ENCODE peak calls at places on chromosomes 7 and 10, in six cellular contexts. C is ovary, X is stomach, F is A549, L is suprapubic skin, D is sigmoid colon. M is an unnamed sample.

GRCh38 chr10:69428138-69428537 is 11.4 kb upstream of the TACR2 start:
- DNase-seq in C (no peak), X (no peak), F (no peak), L (no peak), D (peak), M (no peak)

GRCh38 chr10:95350212-95350829 is 59.5 kb upstream of the PDLIM1 start:
- DNase-seq in C (no peak), X (no peak), F (no peak), L (no peak), D (no peak), M (no peak)

GRCh38 chr7:100632951-100633717 is 8.2 kb downstream of the TFR2 start:
- DNase-seq in C (peak), X (peak), F (peak), L (no peak), D (peak), M (peak)

GRCh38 chr10:80908596-80908995 is 370.9 kb downstream of the SH2D4B start:
- DNase-seq in C (no peak), X (no peak), F (no peak), L (no peak), D (no peak), M (no peak)

GRCh38 chr10:82888809-82889455 is 1013.9 kb downstream of the NRG3 start:
- DNase-seq in C (no peak), X (no peak), F (no peak), L (no peak), D (no peak), M (no peak)

GRCh38 chr7:51430480-51431086 is 114.0 kb upstream of the COBL start:
- DNase-seq in C (peak), X (no peak), F (peak), L (no peak), D (no peak), M (peak)

GRCh38 chr10:124735491-124736286 is 8.5 kb downstream of the FAM53B start:
- DNase-seq in C (no peak), X (no peak), F (no peak), L (no peak), D (no peak), M (no peak)

GRCh38 chr10:132458595-132459251 is 61.7 kb downstream of the PWWP2B start:
- DNase-seq in C (peak), X (peak), F (peak), L (no peak), D (no peak), M (peak)

GRCh38 chr10:23522345-23522744 is 83.5 kb downstream of the OTUD1 start:
- DNase-seq in C (no peak), X (no peak), F (no peak), L (no peak), D (no peak), M (no peak)

GRCh38 chr7:90626011-90626410 is 29.9 kb downstream of the CDK14 start:
- DNase-seq in C (no peak), X (no peak), F (no peak), L (no peak), D (no peak), M (no peak)

GRCh38 chr7:127943541-127944521 is 87.4 kb downstream of the LRRC4 start:
- DNase-seq in C (peak), X (no peak), F (no peak), L (no peak), D (no peak), M (no peak)

GRCh38 chr10:1274098-1274745 is 218.0 kb downstream of the WDR37 start:
- DNase-seq in C (no peak), X (no peak), F (no peak), L (peak), D (no peak), M (no peak)

GRCh38 chr7:108093903-108094302 is 36.3 kb downstream of the LAMB4 start:
- DNase-seq in C (no peak), X (no peak), F (no peak), L (no peak), D (peak), M (no peak)

GRCh38 chr10:98338896-98339295 is 70.9 kb upstream of the LOXL4 start:
- DNase-seq in C (no peak), X (no peak), F (no peak), L (no peak), D (no peak), M (no peak)

GRCh38 chr7:54116956-54117355 is 425.2 kb upstream of the VSTM2A start:
- DNase-seq in C (no peak), X (no peak), F (no peak), L (no peak), D (no peak), M (no peak)

GRCh38 chr7:50472427-50472826 is 22.3 kb upstream of the FIGNL1 start:
- DNase-seq in C (no peak), X (no peak), F (no peak), L (no peak), D (no peak), M (no peak)

GRCh38 chr7:72272479-72272878 is 139.7 kb downstream of the CALN1 start:
- DNase-seq in C (no peak), X (no peak), F (no peak), L (no peak), D (no peak), M (no peak)

GRCh38 chr7:131072505-131073091 is 255.1 kb upstream of the MKLN1 start:
- DNase-seq in C (no peak), X (no peak), F (peak), L (no peak), D (no peak), M (no peak)

GRCh38 chr7:104482362-104483042 is 154.1 kb downstream of the LHFPL3 start:
- DNase-seq in C (no peak), X (no peak), F (no peak), L (no peak), D (no peak), M (peak)

GRCh38 chr7:6315786-6316185 is 43.4 kb upstream of the CYTH3 start:
- DNase-seq in C (no peak), X (no peak), F (no peak), L (no peak), D (no peak), M (no peak)

GRCh38 chr10:72834183-72834825 is 59.2 kb upstream of the OIT3 start:
- DNase-seq in C (peak), X (peak), F (peak), L (no peak), D (peak), M (no peak)

GRCh38 chr7:130263130-130263529 is 3.5 kb upstream of the CPA2 start:
- DNase-seq in C (no peak), X (no peak), F (no peak), L (no peak), D (no peak), M (no peak)

GRCh38 chr10:69891057-69891617 is 89.4 kb downstream of the COL13A1 start:
- DNase-seq in C (no peak), X (no peak), F (no peak), L (no peak), D (no peak), M (peak)

GRCh38 chr7:17677408-17677807 is 262.9 kb downstream of the SNX13 start:
- DNase-seq in C (no peak), X (no peak), F (no peak), L (no peak), D (no peak), M (no peak)

GRCh38 chr7:66281678-66282593 is 76.8 kb downstream of the TPST1 start:
- DNase-seq in C (peak), X (no peak), F (no peak), L (no peak), D (peak), M (no peak)
- TF ChIP-seq EP300 in C (no peak), X (no peak), F (no peak), L (no peak), D (no peak), M (no peak)

DNA sequence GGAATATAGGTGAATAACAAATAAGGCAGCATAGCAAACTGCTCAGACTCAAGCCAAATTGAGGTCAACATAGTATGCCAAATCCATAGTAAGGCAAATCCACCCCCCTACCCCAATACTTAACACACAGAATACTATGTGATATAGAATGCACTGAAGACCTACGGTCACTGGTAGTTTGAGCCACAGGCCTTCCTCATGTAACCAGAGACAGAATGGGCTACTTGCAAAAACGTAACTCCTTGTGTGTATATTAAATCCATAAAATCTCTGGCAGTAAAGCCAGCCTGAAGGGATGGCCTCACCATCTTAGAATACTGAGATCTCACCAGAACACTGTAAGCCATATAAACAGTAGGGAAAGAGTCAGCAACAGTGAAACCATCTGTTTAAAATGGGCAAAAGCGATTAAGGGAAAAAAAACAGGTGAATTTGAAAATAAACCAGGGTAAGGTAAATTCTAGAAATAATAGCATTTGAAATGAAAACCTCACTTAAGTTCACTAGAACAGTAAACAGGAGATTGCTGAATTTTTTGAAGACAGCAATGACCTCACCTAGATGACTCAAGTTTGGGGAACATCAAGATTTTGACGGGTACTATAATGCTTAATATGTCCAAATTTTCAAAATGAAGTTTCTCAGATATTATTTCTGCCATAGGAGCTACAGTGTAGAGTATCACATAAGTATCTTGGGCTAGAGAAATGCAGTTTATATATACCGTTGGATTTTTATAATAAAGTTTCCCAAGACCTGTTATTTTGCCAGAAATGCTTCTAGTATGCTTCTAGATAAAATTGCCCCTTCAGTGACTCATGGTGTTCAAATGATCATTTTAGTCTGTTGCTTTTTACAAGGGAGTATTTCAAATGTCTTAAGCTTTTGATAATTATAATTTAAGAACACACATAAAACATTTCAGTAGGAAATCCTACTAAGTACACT is 13.9 kb downstream of the HNRNPA2B1 start:
- DNase-seq in C (no peak), X (no peak), F (no peak), L (no peak), D (no peak), M (no peak)
- TF ChIP-seq POLR2A in C (no peak), X (no peak), F (no peak), L (no peak), D (no peak), M (no peak)

GRCh38 chr10:61899663-61899996 is 1.9 kb upstream of the ARID5B start:
- DNase-seq in C (no peak), X (no peak), F (no peak), L (no peak), D (no peak), M (no peak)
- H3K4me3 ChIP-seq in C (peak), X (peak), F (peak), L (peak), D (peak), M (peak)

DNA sequence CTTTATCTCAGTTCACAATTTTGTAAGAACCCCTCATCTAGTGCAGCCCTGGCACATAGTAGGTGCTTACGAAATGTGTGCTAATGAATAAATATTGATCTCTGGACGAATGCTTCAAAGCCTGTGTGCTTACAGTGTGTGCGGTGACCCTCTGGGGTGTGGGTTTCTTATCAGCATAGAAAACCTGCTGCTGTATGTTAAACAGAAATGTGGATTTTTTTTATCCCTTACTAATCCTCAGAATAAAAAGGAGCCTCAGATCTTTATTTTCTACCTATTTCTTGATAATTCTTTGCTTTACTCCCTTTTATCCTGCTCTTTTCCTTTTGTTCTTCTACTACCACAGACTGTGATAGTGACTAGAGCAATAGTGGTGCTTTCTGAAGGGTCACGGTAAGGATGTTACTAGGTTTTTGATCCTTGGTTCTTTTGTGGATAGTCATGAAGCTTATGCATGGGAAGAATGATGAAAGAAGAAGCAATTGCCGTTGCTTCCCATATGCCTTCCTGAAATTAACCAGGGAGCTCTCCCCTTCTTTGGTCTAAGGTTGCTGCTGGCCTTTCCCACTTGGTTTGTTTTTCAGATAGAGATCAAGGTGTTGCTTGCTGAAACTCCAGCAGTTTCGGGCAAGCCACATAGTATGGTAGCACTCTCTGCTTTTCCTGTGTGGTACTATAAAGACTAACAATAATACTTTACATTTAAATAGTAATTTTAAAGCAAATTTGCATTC is 44.7 kb downstream of the SPAG6 start:
- DNase-seq in C (no peak), X (no peak), F (no peak), L (no peak), D (no peak), M (no peak)
- TF ChIP-seq EP300 in C (no peak), X (no peak), F (no peak), L (no peak), D (no peak), M (no peak)

DNA sequence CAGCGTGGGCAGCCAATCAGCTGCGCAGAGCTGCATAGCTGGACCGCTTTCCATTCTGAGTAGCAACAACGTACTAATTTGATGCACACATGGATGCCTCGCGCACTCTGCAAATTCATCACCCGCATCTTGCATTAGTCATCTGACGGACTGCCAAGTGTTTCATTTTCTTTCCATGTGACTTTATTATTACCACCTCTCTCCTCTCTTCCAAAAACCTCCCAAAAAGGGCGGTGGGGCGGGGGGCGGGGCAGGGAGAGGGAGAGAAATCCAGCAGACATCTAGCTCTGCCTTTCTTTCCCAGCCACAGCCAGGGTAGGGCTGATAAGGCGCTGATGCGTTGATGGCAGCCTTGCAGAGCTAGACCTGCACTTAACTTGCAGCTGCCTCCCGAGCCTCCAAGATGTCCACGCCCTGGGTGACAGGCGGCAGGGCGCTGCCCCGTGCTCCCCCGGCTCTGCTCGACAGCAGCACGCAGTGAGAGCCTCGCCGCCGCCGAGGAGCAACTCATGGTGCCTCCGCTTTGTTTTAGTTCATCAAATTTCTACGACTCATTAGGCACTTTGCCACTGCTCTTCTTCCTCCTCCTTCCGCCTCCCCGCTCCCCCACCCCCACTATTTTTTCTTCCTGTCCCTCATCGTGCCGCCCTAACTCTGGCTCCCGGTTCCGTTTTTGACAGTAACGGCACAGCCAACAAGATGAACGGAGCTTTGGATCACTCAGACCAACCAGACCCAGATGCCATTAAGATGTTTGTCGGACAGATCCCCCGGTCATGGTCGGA is 147.3 kb downstream of the CELF2 start:
- DNase-seq in C (peak), X (peak), F (no peak), L (peak), D (peak), M (peak)
- TF ChIP-seq POLR2A in C (no peak), X (no peak), F (no peak), L (peak), D (no peak), M (no peak)

DNA sequence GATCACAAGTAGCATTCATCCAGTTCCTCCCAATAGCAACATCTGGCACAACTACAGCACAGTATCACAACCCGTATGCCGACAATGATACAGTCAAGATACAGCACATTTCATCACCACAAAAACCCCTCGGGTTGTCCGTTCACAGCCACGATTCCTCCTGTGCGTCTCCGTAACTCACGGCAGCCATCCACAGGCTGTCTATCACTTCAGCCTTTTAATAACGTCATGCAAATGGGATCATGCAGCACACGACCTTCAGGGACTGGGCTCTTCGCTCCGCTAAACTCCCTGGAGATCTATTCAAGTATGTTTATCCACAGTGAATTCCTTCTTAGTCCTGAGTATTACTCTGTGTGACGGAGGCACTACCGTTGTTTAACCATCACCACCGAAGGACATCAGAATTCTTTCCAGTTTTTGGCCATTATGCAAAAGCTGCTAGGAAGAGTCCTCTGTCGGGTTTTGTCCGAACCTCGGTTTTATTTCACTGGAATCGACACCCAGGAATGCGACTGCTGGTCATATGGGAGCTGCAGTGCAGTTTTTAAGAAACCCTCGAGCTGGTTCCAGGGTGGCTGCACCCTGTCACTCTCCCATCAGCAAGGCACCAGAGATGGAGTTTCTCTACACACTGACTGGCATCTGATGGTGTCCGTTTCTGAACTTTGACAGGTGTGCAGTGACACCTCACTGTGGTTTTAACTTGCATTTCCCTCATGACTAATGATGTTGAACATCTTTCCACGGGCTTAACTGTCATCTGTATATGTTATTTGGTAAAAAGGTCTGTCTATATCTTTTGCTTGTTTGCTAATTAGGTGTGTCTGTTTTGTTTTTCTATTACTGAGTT is 193.6 kb downstream of the MAD1L1 start:
- DNase-seq in C (no peak), X (no peak), F (no peak), L (peak), D (peak), M (no peak)
- H3K4me3 ChIP-seq in C (no peak), X (no peak), F (no peak), L (no peak), D (no peak), M (no peak)

GRCh38 chr7:36972140-36972518 is 247.8 kb upstream of the AOAH start:
- DNase-seq in C (no peak), X (no peak), F (no peak), L (no peak), D (no peak), M (no peak)
- TF ChIP-seq EP300 in C (no peak), X (no peak), F (no peak), L (no peak), D (no peak), M (no peak)

GRCh38 chr10:34707656-34708055 is 107.4 kb downstream of the PARD3 start:
- DNase-seq in C (no peak), X (no peak), F (no peak), L (no peak), D (no peak), M (no peak)

GRCh38 chr10:34713875-34714274 is 101.2 kb downstream of the PARD3 start:
- DNase-seq in C (no peak), X (no peak), F (peak), L (no peak), D (no peak), M (no peak)

GRCh38 chr10:34709637-34710390 is 105.3 kb downstream of the PARD3 start:
- DNase-seq in C (no peak), X (no peak), F (no peak), L (no peak), D (no peak), M (no peak)

GRCh38 chr10:34711500-34711899 is 103.6 kb downstream of the PARD3 start:
- DNase-seq in C (peak), X (no peak), F (no peak), L (no peak), D (no peak), M (no peak)

DNA sequence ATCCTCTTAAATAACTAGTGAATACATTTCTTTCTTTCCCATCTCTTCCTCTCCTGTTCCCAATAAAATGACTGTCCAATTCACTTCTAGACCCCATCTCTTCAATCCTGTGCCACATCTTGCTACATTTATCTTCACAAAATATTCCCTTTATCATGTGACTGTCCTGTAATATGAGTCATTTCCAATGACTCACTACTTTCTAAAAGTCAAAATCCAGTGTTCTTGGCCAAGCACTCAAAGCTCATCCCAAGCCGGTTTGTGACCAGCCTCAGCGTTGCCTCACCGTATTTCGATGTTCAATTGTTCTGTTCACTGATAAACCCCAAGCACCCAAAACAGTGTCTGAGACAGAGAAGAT is 104.7 kb downstream of the PARD3 start:
- DNase-seq in C (peak), X (no peak), F (peak), L (no peak), D (peak), M (no peak)
- TF ChIP-seq POLR2A in C (no peak), X (no peak), F (no peak), L (no peak), D (no peak), M (no peak)

M was measured in transverse colon.